ENCODE peak calls at places on chromosomes 5 and 9, in seven cellular contexts. Z, Q, N, U, F, D and X are unnamed samples. For H3K36me3, the result is how much of the 10 kb centered on the place peaks cover.

GRCh38 chr5:82884821-82885471 is 192.2 kb downstream of the TMEM167A start:
- DNase-seq in Z (no peak), Q (no peak), N (no peak), U (no peak), F (no peak), D (no peak), X (no peak)

GRCh38 chr9:114316605-114317230 is 6.2 kb upstream of the ORM1 start:
- DNase-seq in Z (no peak), Q (no peak), N (no peak), U (no peak), F (no peak), D (no peak), X (no peak)

GRCh38 chr5:149429839-149430721 is 51.0 kb upstream of the IL17B start:
- DNase-seq in Z (peak), Q (peak), N (no peak), U (peak), F (no peak), D (peak), X (no peak)

GRCh38 chr5:140480310-140481014 is 67.0 kb upstream of the EIF4EBP3 start:
- DNase-seq in Z (no peak), Q (no peak), N (peak), U (no peak), F (no peak), D (no peak), X (no peak)

GRCh38 chr5:173535166-173535975 is 81.1 kb downstream of the BOD1 start:
- DNase-seq in Z (no peak), Q (no peak), N (peak), U (no peak), F (no peak), D (no peak), X (no peak)

GRCh38 chr5:142542906-142543305 is 143.0 kb downstream of the FGF1 start:
- DNase-seq in Z (no peak), Q (no peak), N (peak), U (no peak), F (no peak), D (no peak), X (no peak)

GRCh38 chr9:127931092-127931881 is 710 bp upstream of the PIP5KL1 start:
- DNase-seq in Z (no peak), Q (no peak), N (peak), U (no peak), F (no peak), D (no peak), X (peak)

GRCh38 chr5:141001466-141001853 is 35.2 kb downstream of the PCDHAC2 start:
- DNase-seq in Z (no peak), Q (peak), N (no peak), U (no peak), F (no peak), D (no peak), X (peak)

GRCh38 chr9:95696701-95697100 is 178.8 kb upstream of the ERCC6L2 start:
- DNase-seq in Z (no peak), Q (no peak), N (no peak), U (no peak), F (peak), D (no peak), X (no peak)
- H3K4me3 ChIP-seq in Z (no peak), Q (no peak), N (no peak), U (no peak), F (no peak), D (no peak), X (no peak)

GRCh38 chr9:33924978-33925797 is 108.2 kb downstream of the UBE2R2 start:
- DNase-seq in Z (no peak), Q (peak), N (peak), U (no peak), F (peak), D (no peak), X (peak)
- H3K36me3 ChIP-seq in Z (half or more), Q (under half), N (half or more), U (half or more), F (under half), D (under half), X (half or more)

GRCh38 chr9:77731930-77732329 is 83.8 kb upstream of the GNA14 start:
- DNase-seq in Z (no peak), Q (no peak), N (no peak), U (no peak), F (peak), D (no peak), X (peak)
- H3K27ac ChIP-seq in Z (no peak), Q (no peak), N (no peak), U (no peak), F (no peak), D (no peak), X (peak)

GRCh38 chr9:4987996-4988421 is 2.9 kb downstream of the JAK2 start:
- DNase-seq in Z (no peak), Q (peak), N (peak), U (no peak), F (peak), D (no peak), X (peak)
- H3K4me3 ChIP-seq in Z (no peak), Q (no peak), N (no peak), U (peak), F (no peak), D (peak), X (no peak)

GRCh38 chr5:891117-891836 is 1.3 kb downstream of the BRD9 start:
- DNase-seq in Z (no peak), Q (no peak), N (no peak), U (peak), F (peak), D (no peak), X (no peak)
- H3K36me3 ChIP-seq in Z (half or more), Q (under half), N (under half), U (under half), F (under half), D (under half), X (under half)

DNA sequence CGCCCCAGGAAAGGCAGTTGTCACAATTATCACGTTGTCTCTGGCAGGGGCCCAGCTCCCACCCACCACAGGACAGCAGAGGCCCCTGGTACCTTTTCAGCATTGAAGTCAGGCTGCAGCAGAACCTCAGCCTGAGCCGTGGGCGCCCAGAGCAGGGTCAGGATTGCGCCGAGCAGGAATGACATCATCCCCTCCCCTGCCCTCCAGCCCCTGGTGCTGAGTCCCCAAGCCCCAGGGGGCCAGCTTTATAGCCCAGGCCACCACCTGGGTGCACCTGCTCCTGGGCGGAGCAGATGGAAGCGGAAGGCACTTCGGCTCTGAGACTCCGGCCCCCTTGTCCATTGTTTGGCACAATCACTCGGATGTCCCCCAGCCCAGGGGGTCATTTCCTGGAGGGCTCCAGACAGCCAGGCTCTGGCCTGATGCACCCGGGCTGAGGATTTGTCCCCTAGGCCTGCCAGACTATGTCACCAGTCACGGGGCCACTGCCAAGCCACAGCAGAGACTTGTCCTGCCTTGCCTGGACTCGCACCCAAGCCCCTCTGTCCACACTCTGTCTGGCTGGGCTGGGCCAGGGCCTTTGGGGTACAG is at the start of gene LCN15:
- DNase-seq in Z (no peak), Q (no peak), N (no peak), U (peak), F (no peak), D (peak), X (no peak)
- H3K27ac ChIP-seq in Z (peak), Q (no peak), N (no peak), U (no peak), F (no peak), D (no peak), X (no peak)

DNA sequence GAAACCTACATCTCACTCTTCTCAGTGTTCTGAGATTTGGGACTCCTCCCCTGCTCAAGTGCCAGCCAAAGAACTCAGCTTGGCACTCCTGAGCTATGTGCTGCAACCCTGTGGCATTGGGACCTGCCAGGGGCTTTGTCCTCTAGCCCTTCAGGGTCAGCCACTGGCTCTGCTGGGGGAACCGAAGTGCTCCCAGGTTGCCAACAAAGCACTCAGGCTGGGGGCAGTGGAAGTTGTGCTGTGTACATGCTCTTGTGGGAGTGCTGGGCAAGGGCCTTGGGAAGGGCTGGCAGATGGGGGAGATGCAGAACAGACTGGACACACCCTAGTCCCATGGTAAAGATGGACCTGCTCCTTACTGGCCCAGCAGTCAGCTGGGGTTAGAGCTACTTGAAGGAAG is 498.6 kb downstream of the CAAP1 start:
- DNase-seq in Z (no peak), Q (no peak), N (no peak), U (no peak), F (no peak), D (no peak), X (no peak)
- H3K4me3 ChIP-seq in Z (no peak), Q (no peak), N (no peak), U (no peak), F (no peak), D (no peak), X (no peak)